ENCODE peak calls at places on chromosomes 11 and 22, in nine cellular contexts. X is heart left ventricle, T is HCT116, Y is H1, L is Peyer's patch, O is ovary, R is uterus, H is testis, W is tibial nerve. P is an unnamed sample.

GRCh38 chr11:116958246-116958645 is 120.8 kb upstream of the APOA1 start:
- DNase-seq in X (no peak), T (no peak), Y (no peak), L (no peak), O (no peak), R (no peak), H (no peak), W (no peak), P (no peak)

GRCh38 chr22:36236338-36237319 is 2.7 kb downstream of the APOL2 start:
- DNase-seq in X (no peak), T (no peak), Y (no peak), L (no peak), O (no peak), R (no peak), H (no peak), W (no peak), P (peak; percentile 85)

GRCh38 chr11:27390318-27390958 is 27.4 kb upstream of the CCDC34 start:
- DNase-seq in X (no peak), T (no peak), Y (no peak), L (no peak), O (no peak), R (no peak), H (no peak), W (no peak), P (no peak)

GRCh38 chr22:38203855-38204497 is 2.2 kb downstream of the MAFF start:
- DNase-seq in X (no peak), T (no peak), Y (no peak), L (no peak), O (no peak), R (no peak), H (no peak), W (no peak), P (no peak)

GRCh38 chr11:1107316-1108245 is 32.9 kb downstream of the MUC2 start:
- DNase-seq in X (peak; percentile 36), T (no peak), Y (no peak), L (no peak), O (no peak), R (no peak), H (no peak), W (no peak), P (no peak)

GRCh38 chr11:473975-474785 is 24.1 kb downstream of the PTDSS2 start:
- DNase-seq in X (peak; percentile 37), T (no peak), Y (no peak), L (no peak), O (no peak), R (no peak), H (no peak), W (no peak), P (no peak)

GRCh38 chr11:18384157-18384641 is 10.2 kb upstream of the LDHA start:
- DNase-seq in X (no peak), T (no peak), Y (no peak), L (no peak), O (peak; percentile 73), R (peak; percentile 79), H (peak; percentile 66), W (peak; percentile 49), P (no peak)

GRCh38 chr11:87007938-87008337 is 29.8 kb upstream of the TMEM135 start:
- DNase-seq in X (no peak), T (no peak), Y (no peak), L (no peak), O (no peak), R (no peak), H (no peak), W (no peak), P (no peak)

GRCh38 chr11:28461338-28461737 is 353.1 kb downstream of the METTL15 start:
- DNase-seq in X (no peak), T (no peak), Y (no peak), L (no peak), O (no peak), R (no peak), H (no peak), W (no peak), P (no peak)

GRCh38 chr11:66188580-66188979 is 79.9 kb upstream of the RAB1B start:
- DNase-seq in X (no peak), T (no peak), Y (no peak), L (no peak), O (no peak), R (no peak), H (no peak), W (no peak), P (no peak)

GRCh38 chr11:88475991-88476418 is 138.5 kb upstream of the CTSC start:
- DNase-seq in X (no peak), T (no peak), Y (no peak), L (no peak), O (no peak), R (no peak), H (no peak), W (no peak), P (no peak)

GRCh38 chr11:13009476-13009920 is 382 bp downstream of the RASSF10 start:
- DNase-seq in X (peak; percentile 56), T (no peak), Y (no peak), L (no peak), O (no peak), R (no peak), H (no peak), W (no peak), P (no peak)

GRCh38 chr11:104000798-104001197 is 35.6 kb upstream of the DDI1 start:
- DNase-seq in X (no peak), T (no peak), Y (no peak), L (no peak), O (no peak), R (no peak), H (no peak), W (no peak), P (no peak)

GRCh38 chr22:42685941-42686666 is 34.6 kb downstream of the A4GALT start:
- DNase-seq in X (peak; percentile 85), T (no peak), Y (no peak), L (no peak), O (peak; percentile 63), R (peak; percentile 51), H (peak; percentile 37), W (no peak), P (no peak)

GRCh38 chr11:14645985-14646900 is 2.6 kb downstream of the PDE3B start:
- DNase-seq in X (no peak), T (no peak), Y (no peak), L (no peak), O (no peak), R (no peak), H (no peak), W (no peak), P (no peak)

GRCh38 chr11:88555018-88555828 is 217.7 kb upstream of the CTSC start:
- DNase-seq in X (no peak), T (peak; percentile 95), Y (no peak), L (no peak), O (no peak), R (peak; percentile 69), H (peak; percentile 66), W (peak; percentile 17), P (no peak)

GRCh38 chr22:43168416-43169309 is 17.3 kb downstream of the TSPO start:
- DNase-seq in X (no peak), T (no peak), Y (no peak), L (no peak), O (no peak), R (no peak), H (no peak), W (no peak), P (no peak)

GRCh38 chr11:69915501-69916250 is 96.5 kb upstream of the FGF3 start:
- DNase-seq in X (peak; percentile 90), T (peak; percentile 60), Y (no peak), L (peak; percentile 34), O (peak; percentile 91), R (peak; percentile 85), H (peak; percentile 89), W (peak; percentile 59), P (no peak)

GRCh38 chr11:117417342-117417741 is 89.7 kb downstream of the CEP164 start:
- DNase-seq in X (no peak), T (no peak), Y (no peak), L (no peak), O (no peak), R (no peak), H (no peak), W (no peak), P (no peak)

GRCh38 chr22:19337137-19337536 is 45.6 kb upstream of the CLTCL1 start:
- DNase-seq in X (no peak), T (no peak), Y (no peak), L (no peak), O (no peak), R (no peak), H (no peak), W (no peak), P (no peak)
- H3K9me3 ChIP-seq in X (no peaks in the 10 kb centered on the region), T (no peaks in the 10 kb centered on the region), Y (no peaks in the 10 kb centered on the region), L (no peaks in the 10 kb centered on the region), O (no peaks in the 10 kb centered on the region), R (peaks cover 46% of the 10 kb centered on the region), H (no peaks in the 10 kb centered on the region), W (peaks cover 68% of the 10 kb centered on the region), P (peaks cover 25% of the 10 kb centered on the region)

GRCh38 chr11:62853279-62853965 is 14.0 kb upstream of the WDR74 start:
- DNase-seq in X (no peak), T (no peak), Y (no peak), L (no peak), O (no peak), R (no peak), H (no peak), W (no peak), P (no peak)
- TF ChIP-seq POLR2A in X (no peak), T (no peak), Y (peak; percentile 56), L (no peak), O (no peak), R (no peak), H (no peak), W (no peak), P (no peak)

DNA sequence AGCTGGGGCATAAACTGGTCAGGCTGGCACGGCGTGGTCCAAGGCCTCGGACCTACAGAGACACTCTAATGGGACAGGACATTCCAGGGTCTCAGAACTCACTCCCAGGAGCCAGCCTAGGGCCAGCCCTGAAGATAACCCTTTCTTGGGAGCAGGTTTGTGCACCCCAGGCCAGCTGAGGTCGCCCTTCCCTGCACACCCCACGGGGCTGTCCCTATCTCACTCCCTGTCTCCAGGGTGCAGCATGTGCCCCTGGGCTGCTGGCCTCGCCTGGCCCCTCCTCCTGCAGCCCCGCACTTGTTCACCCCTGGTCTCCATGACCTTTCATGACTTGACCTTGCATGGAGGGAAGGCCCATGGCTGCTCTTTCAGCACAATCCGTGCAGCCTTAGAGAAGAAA is 1321.8 kb downstream of the BRD1 start:
- DNase-seq in X (no peak), T (no peak), Y (no peak), L (no peak), O (no peak), R (no peak), H (no peak), W (no peak), P (no peak)
- H3K9me3 ChIP-seq in X (no peaks in the 10 kb centered on the region), T (no peaks in the 10 kb centered on the region), Y (no peaks in the 10 kb centered on the region), L (no peaks in the 10 kb centered on the region), O (no peaks in the 10 kb centered on the region), R (no peaks in the 10 kb centered on the region), H (no peaks in the 10 kb centered on the region), W (no peaks in the 10 kb centered on the region), P (no peaks in the 10 kb centered on the region)

DNA sequence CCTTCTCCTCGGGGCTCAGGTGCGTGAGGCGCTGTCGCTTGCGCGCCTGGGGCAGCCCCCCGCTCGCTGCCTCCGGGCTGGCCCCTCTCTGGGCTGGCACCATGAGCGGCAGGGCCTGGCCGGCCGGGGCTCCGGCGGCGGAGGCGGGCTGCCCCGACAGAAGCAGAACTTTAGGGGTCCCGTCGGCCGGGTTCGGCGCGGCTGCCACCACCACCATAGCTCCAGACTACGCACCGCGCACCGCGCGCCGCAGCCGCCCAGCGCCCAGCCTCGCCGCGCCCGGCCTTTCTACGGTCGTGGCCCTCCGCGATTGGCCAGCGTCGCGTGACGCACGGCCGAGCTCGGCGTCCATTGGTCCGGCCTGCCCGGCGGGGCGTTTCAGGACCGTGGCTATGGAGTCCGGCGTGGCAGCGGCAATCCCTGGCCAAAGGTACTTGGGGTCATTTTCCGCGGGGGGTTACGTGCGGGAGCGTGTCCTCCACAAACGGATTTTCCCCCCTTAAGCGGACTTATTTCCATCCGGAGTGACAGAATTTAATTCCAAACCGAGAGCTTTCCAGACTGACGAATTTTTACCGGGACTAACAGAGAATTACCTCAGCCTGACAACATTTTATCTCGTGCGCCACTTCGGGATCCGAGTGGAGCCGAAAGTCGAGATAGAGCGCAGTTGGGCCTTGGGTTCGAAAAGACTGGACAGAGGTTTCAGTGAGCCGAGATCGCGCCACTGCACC is at the start of gene XBP1:
- DNase-seq in X (peak; percentile 98), T (peak; percentile 79), Y (peak; percentile 66), L (peak; percentile 89), O (peak; percentile 95), R (peak; percentile 92), H (peak; percentile 96), W (peak; percentile 91), P (peak; percentile 95)
- TF ChIP-seq POLR2A in X (peak; percentile 99), T (peak; percentile 96), Y (peak; percentile 97), L (peak; percentile 99), O (peak; percentile 100), R (peak; percentile 100), H (peak; percentile 99), W (peak; percentile 99), P (peak; percentile 100)

P was measured in vagina.